ENCODE peak calls at places on chromosomes 6 and 20, in five cellular contexts. E is AG09319; H is brain microvascular endothelial cell; Y is CD4-positive, alpha-beta T cell; K is mucosa of descending colon. J is an unnamed sample.
A peak's percentile ranks its signal among the peaks of the same experiment; 100 is the strongest.

GRCh38 chr6:169265486-169266131 is 12.0 kb upstream of the THBS2 start:
- DNase-seq in H (no peak), E (no peak), Y (no peak), K (no peak), J (no peak)

GRCh38 chr6:135310291-135310690 is 129.2 kb downstream of the MYB start:
- DNase-seq in E (no peak), Y (no peak), H (no peak), K (no peak), J (no peak)

GRCh38 chr6:38589367-38589720 is 50.4 kb downstream of the BTBD9 start:
- DNase-seq in H (no peak), E (no peak), Y (no peak), K (no peak), J (no peak)

GRCh38 chr6:138491020-138491419 is 8.3 kb downstream of the NHSL1 start:
- DNase-seq in Y (no peak), H (no peak), E (no peak), K (no peak), J (no peak)

GRCh38 chr6:129607581-129608186 is 102.3 kb downstream of the ARHGAP18 start:
- DNase-seq in K (no peak), E (no peak), Y (no peak), H (no peak), J (peak; percentile 60)

GRCh38 chr20:312067-312466 is 13.3 kb upstream of the SOX12 start:
- DNase-seq in Y (no peak), H (no peak), K (no peak), E (no peak), J (no peak)

GRCh38 chr20:50992733-50993457 is 30.0 kb downstream of the KCNG1 start:
- DNase-seq in E (peak; percentile 10), K (peak; percentile 78), Y (peak; percentile 37), H (peak; percentile 85), J (peak; percentile 92)

GRCh38 chr6:90216081-90216977 is 80.3 kb downstream of the BACH2 start:
- DNase-seq in E (no peak), H (no peak), K (peak; percentile 23), Y (peak; percentile 64), J (no peak)

GRCh38 chr6:63478751-63479150 is 93.5 kb upstream of the LOC128125822 start:
- DNase-seq in Y (no peak), H (no peak), K (no peak), E (no peak), J (no peak)

GRCh38 chr6:46849361-46849690 is 56.1 kb downstream of the MEP1A start:
- DNase-seq in H (no peak), Y (no peak), E (no peak), K (no peak), J (no peak)

GRCh38 chr6:39341942-39342341 is 19.4 kb upstream of the KCNK16 start:
- DNase-seq in E (no peak), Y (no peak), H (no peak), K (no peak), J (no peak)

GRCh38 chr20:48750941-48751620 is 76.7 kb downstream of the PREX1 start:
- DNase-seq in Y (peak; percentile 35), H (no peak), E (no peak), K (peak; percentile 40), J (peak; percentile 62)

GRCh38 chr6:19833947-19834346 is 3.2 kb upstream of the ID4 start:
- DNase-seq in E (no peak), H (no peak), K (no peak), Y (no peak), J (no peak)

GRCh38 chr20:24605937-24606455 is 136.6 kb downstream of the SYNDIG1 start:
- DNase-seq in K (no peak), Y (no peak), E (no peak), H (no peak), J (no peak)

GRCh38 chr20:24604966-24605365 is 135.5 kb downstream of the SYNDIG1 start:
- DNase-seq in Y (no peak), K (no peak), E (no peak), H (no peak), J (no peak)

GRCh38 chr20:24603454-24603853 is 134.0 kb downstream of the SYNDIG1 start:
- DNase-seq in K (no peak), Y (no peak), H (no peak), E (no peak), J (no peak)

GRCh38 chr20:24598346-24598745 is 128.9 kb downstream of the SYNDIG1 start:
- DNase-seq in K (no peak), Y (no peak), E (no peak), H (no peak), J (no peak)

DNA sequence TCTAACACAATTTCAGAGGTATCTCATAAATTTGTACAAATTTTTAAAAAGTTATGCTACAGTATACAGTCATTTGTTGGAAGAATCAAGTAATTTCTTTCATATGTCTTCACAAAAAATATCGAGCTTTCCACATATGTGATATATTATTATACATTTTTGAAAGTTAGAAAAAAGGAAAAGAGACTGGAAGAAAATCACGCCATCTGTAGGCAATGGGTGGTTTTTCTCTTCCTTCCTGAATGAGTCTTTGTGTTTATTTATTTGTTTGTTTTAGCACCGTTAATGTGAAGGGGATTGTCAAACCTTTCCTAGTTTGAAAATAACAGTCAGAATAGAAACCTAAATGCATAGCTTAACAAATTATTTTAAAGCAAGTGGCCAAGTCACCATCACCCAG is 130.6 kb downstream of the SYNDIG1 start:
- DNase-seq in K (no peak), H (no peak), E (no peak), Y (no peak), J (no peak)
- TF ChIP-seq CTCF in K (no peak), H (no peak), E (no peak), Y (no peak), J (no peak)

DNA sequence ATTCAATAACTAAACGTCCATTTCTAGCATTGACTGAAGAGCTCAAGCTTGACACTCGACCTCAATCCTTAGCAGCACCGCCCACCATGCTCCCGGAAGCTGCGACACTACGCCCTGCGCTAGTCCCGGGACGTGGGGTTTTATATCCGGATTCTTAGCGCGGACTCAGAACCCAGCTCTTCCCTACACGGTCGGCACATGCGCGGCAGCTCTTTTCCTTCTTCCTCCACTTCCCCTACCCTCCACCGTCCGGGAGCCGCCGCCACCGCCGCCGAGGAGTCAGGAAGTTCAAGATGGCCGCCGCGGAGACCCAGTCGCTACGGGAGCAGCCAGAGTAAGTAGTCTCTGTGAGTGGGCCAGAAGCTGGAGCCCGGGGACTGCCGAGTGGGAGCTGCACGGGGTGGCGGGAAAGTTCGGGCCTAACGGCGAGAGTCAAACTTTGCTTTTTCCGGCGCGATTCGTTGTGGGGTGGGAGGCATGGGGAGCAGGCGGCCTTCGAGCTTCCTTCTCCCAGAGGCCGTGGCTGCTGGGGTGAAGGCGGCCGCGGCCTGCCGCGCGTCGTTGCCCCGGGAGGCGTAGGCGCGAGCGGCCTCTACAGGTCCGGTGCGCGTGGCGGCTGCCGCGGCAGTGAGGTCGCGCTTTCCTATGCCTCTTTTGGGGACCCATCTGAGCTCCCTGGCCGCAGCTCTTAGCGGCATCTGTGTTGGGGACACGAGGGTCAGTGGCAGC is 57.6 kb downstream of the FAM217A start:
- DNase-seq in K (peak; percentile 96), Y (peak; percentile 78), H (peak; percentile 95), E (peak; percentile 91), J (peak; percentile 97)
- TF ChIP-seq CTCF in K (no peak), Y (peak; percentile 52), H (peak; percentile 38), E (peak; percentile 25), J (peak; percentile 16)

DNA sequence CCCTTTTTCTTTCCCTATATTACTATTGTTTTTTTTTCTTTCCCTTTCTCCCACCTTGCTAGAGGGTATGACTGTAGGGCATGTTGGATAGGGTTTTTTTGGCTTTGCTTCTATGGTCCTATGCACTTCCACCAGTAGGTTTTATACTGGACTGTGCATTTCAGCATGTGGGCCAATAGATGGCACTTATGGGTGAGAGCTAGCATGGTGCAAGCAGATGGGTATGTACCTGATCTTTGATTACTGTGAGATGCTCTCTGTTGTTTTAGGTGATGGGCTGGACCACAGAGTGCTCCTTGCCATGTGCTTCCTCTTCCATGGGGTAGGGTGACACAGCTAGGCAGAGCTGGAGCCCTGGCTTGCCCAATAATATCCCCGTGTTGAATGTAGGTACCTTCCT is 128.5 kb upstream of the CHD6 start:
- DNase-seq in E (no peak), K (no peak), H (no peak), Y (no peak), J (no peak)
- TF ChIP-seq CTCF in E (no peak), K (no peak), H (no peak), Y (no peak), J (no peak)

GRCh38 chr6:164897523-164898094 is 411.8 kb downstream of the C6orf118 start:
- DNase-seq in K (no peak), E (no peak), H (no peak), Y (no peak), J (no peak)
- TF ChIP-seq CTCF in K (no peak), E (no peak), H (no peak), Y (no peak), J (no peak)

DNA sequence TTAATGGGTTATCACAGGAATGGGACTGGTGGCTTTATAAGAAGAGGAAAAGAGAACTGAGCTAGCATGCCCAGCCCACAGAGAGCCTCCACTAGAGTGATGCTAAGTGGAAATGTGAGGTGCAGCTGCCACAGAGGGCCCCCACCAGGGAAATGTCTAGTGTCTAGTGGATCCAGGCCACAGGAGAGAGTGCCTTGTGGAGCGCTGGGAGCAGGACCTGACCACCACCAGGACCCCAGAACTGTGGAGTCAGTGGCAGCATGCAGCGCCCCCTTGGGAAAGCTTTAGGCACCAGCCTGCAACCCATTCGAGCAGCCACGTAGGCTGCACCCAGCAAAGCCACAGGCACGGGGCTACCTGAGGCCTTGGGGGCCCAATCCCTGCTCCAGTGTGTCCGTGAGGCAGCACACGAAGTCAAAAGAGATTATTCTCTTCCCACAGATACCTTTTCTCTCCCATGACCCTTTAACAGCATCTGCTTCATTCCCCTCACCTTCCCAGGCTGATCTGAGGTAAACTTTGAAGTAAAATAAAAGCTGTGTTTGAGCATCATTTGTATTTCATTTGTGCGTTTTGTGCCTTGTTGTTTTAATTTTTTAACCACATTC is 4.4 kb downstream of the HLA-E start:
- DNase-seq in Y (no peak), E (no peak), H (no peak), K (no peak), J (no peak)
- TF ChIP-seq CTCF in Y (peak; percentile 31), E (no peak), H (peak; percentile 49), K (no peak), J (peak; percentile 19)

GRCh38 chr6:143501851-143502250 is 9.7 kb downstream of the FUCA2 start:
- DNase-seq in H (no peak), Y (no peak), K (no peak), E (no peak), J (no peak)
- TF ChIP-seq CTCF in H (peak; percentile 12), Y (no peak), K (no peak), E (peak; percentile 5), J (no peak)

GRCh38 chr6:117482240-117483003 is at the start of gene DCBLD1:
- DNase-seq in Y (peak; percentile 12), E (peak; percentile 39), K (peak; percentile 84), H (peak; percentile 56), J (peak; percentile 84)
- TF ChIP-seq CTCF in Y (no peak), E (no peak), K (no peak), H (no peak), J (no peak)

GRCh38 chr6:126667728-126668127 is 327.8 kb downstream of the CENPW start:
- DNase-seq in K (no peak), E (no peak), Y (no peak), H (no peak), J (no peak)
- TF ChIP-seq CTCF in K (no peak), E (no peak), Y (no peak), H (no peak), J (no peak)

J was measured in cardiac fibroblast.